ENCODE peak calls at places on chromosomes 11 and 22, in seven cellular contexts. One of them, this sample, is unnamed.

GRCh38 chr11:45606514-45607024 is 58.9 kb downstream of the CHST1 start:
- DNase-seq in lower lobe of right lung: no peak
- DNase-seq in CD8-positive, alpha-beta memory T cell: no peak
- DNase-seq in right atrium auricular region: no peak
- DNase-seq in GM23248: no peak
- DNase-seq in A549: no peak
- DNase-seq in sigmoid colon: no peak
- DNase-seq in this sample: peak

GRCh38 chr11:110761131-110761530 is 48.9 kb upstream of the ARHGAP20 start:
- DNase-seq in GM23248: no peak
- DNase-seq in CD8-positive, alpha-beta memory T cell: no peak
- DNase-seq in right atrium auricular region: no peak
- DNase-seq in A549: no peak
- DNase-seq in lower lobe of right lung: no peak
- DNase-seq in sigmoid colon: no peak
- DNase-seq in this sample: no peak

GRCh38 chr11:47257518-47258316 is at the start of gene NR1H3:
- DNase-seq in A549: peak
- DNase-seq in lower lobe of right lung: peak
- DNase-seq in sigmoid colon: peak
- DNase-seq in right atrium auricular region: peak
- DNase-seq in CD8-positive, alpha-beta memory T cell: peak
- DNase-seq in GM23248: peak
- DNase-seq in this sample: peak

GRCh38 chr11:22703040-22703439 is 36.6 kb downstream of the GAS2 start:
- DNase-seq in A549: peak
- DNase-seq in GM23248: peak
- DNase-seq in sigmoid colon: no peak
- DNase-seq in lower lobe of right lung: no peak
- DNase-seq in right atrium auricular region: no peak
- DNase-seq in CD8-positive, alpha-beta memory T cell: no peak
- DNase-seq in this sample: no peak

GRCh38 chr22:25139062-25139461 is 60.6 kb upstream of the CRYBB3 start:
- DNase-seq in sigmoid colon: peak
- DNase-seq in CD8-positive, alpha-beta memory T cell: no peak
- DNase-seq in lower lobe of right lung: no peak
- DNase-seq in A549: no peak
- DNase-seq in right atrium auricular region: no peak
- DNase-seq in GM23248: no peak
- DNase-seq in this sample: no peak

GRCh38 chr22:41009222-41009948 is 58.2 kb downstream of the RBX1 start:
- DNase-seq in CD8-positive, alpha-beta memory T cell: no peak
- DNase-seq in sigmoid colon: no peak
- DNase-seq in GM23248: peak
- DNase-seq in right atrium auricular region: no peak
- DNase-seq in lower lobe of right lung: peak
- DNase-seq in A549: no peak
- DNase-seq in this sample: no peak

GRCh38 chr22:39776295-39776694 is 117.3 kb downstream of the ENTHD1 start:
- DNase-seq in sigmoid colon: no peak
- DNase-seq in CD8-positive, alpha-beta memory T cell: no peak
- DNase-seq in A549: no peak
- DNase-seq in lower lobe of right lung: no peak
- DNase-seq in GM23248: no peak
- DNase-seq in right atrium auricular region: no peak
- DNase-seq in this sample: no peak

GRCh38 chr22:45398214-45398613 is 15.2 kb downstream of the SMC1B start:
- DNase-seq in right atrium auricular region: no peak
- DNase-seq in GM23248: no peak
- DNase-seq in A549: no peak
- DNase-seq in sigmoid colon: no peak
- DNase-seq in lower lobe of right lung: no peak
- DNase-seq in CD8-positive, alpha-beta memory T cell: no peak
- DNase-seq in this sample: no peak

GRCh38 chr22:35308480-35308945 is 8.8 kb downstream of the TOM1 start:
- DNase-seq in GM23248: no peak
- DNase-seq in CD8-positive, alpha-beta memory T cell: no peak
- DNase-seq in sigmoid colon: no peak
- DNase-seq in lower lobe of right lung: no peak
- DNase-seq in right atrium auricular region: no peak
- DNase-seq in A549: no peak
- DNase-seq in this sample: no peak

GRCh38 chr11:126654886-126655806 is 299.7 kb downstream of the ST3GAL4 start:
- DNase-seq in A549: no peak
- DNase-seq in CD8-positive, alpha-beta memory T cell: no peak
- DNase-seq in sigmoid colon: no peak
- DNase-seq in right atrium auricular region: no peak
- DNase-seq in lower lobe of right lung: no peak
- DNase-seq in GM23248: no peak
- DNase-seq in this sample: no peak

GRCh38 chr11:70483077-70483861 is 84.9 kb downstream of the CTTN start:
- DNase-seq in lower lobe of right lung: peak
- DNase-seq in sigmoid colon: no peak
- DNase-seq in A549: peak
- DNase-seq in GM23248: peak
- DNase-seq in CD8-positive, alpha-beta memory T cell: no peak
- DNase-seq in right atrium auricular region: no peak
- DNase-seq in this sample: no peak

GRCh38 chr11:70641366-70641765 is 243.0 kb downstream of the CTTN start:
- DNase-seq in lower lobe of right lung: no peak
- DNase-seq in right atrium auricular region: no peak
- DNase-seq in CD8-positive, alpha-beta memory T cell: no peak
- DNase-seq in A549: no peak
- DNase-seq in GM23248: no peak
- DNase-seq in sigmoid colon: no peak
- DNase-seq in this sample: no peak

GRCh38 chr22:42179616-42180015 is 49.0 kb upstream of the CYP2D6 start:
- DNase-seq in A549: no peak
- DNase-seq in sigmoid colon: no peak
- DNase-seq in lower lobe of right lung: no peak
- DNase-seq in CD8-positive, alpha-beta memory T cell: no peak
- DNase-seq in GM23248: peak
- DNase-seq in right atrium auricular region: no peak
- DNase-seq in this sample: no peak

GRCh38 chr22:27489265-27489675 is 312.3 kb downstream of the MN1 start:
- DNase-seq in right atrium auricular region: no peak
- DNase-seq in sigmoid colon: no peak
- DNase-seq in A549: peak
- DNase-seq in lower lobe of right lung: no peak
- DNase-seq in GM23248: peak
- DNase-seq in CD8-positive, alpha-beta memory T cell: no peak
- DNase-seq in this sample: no peak

GRCh38 chr11:126544311-126545056 is 189.0 kb downstream of the ST3GAL4 start:
- DNase-seq in GM23248: peak
- DNase-seq in lower lobe of right lung: no peak
- DNase-seq in right atrium auricular region: no peak
- DNase-seq in CD8-positive, alpha-beta memory T cell: no peak
- DNase-seq in A549: no peak
- DNase-seq in sigmoid colon: peak
- DNase-seq in this sample: no peak

GRCh38 chr11:117071344-117071787 is 26.9 kb downstream of the SIK3 start:
- DNase-seq in lower lobe of right lung: no peak
- DNase-seq in GM23248: no peak
- DNase-seq in sigmoid colon: peak
- DNase-seq in A549: peak
- DNase-seq in CD8-positive, alpha-beta memory T cell: no peak
- DNase-seq in right atrium auricular region: no peak
- DNase-seq in this sample: no peak

GRCh38 chr11:92758216-92758615 is 211.2 kb upstream of the MTNR1B start:
- DNase-seq in right atrium auricular region: no peak
- DNase-seq in lower lobe of right lung: no peak
- DNase-seq in sigmoid colon: no peak
- DNase-seq in A549: no peak
- DNase-seq in GM23248: no peak
- DNase-seq in CD8-positive, alpha-beta memory T cell: no peak
- DNase-seq in this sample: no peak

GRCh38 chr11:113538801-113539200 is 63.6 kb upstream of the DRD2 start:
- DNase-seq in lower lobe of right lung: no peak
- DNase-seq in sigmoid colon: no peak
- DNase-seq in right atrium auricular region: no peak
- DNase-seq in A549: no peak
- DNase-seq in GM23248: no peak
- DNase-seq in CD8-positive, alpha-beta memory T cell: no peak
- DNase-seq in this sample: no peak

GRCh38 chr22:37887610-37888378 is 18.3 kb upstream of the MICALL1 start:
- DNase-seq in GM23248: peak
- DNase-seq in CD8-positive, alpha-beta memory T cell: no peak
- DNase-seq in lower lobe of right lung: no peak
- DNase-seq in A549: peak
- DNase-seq in sigmoid colon: peak
- DNase-seq in right atrium auricular region: no peak
- DNase-seq in this sample: no peak

GRCh38 chr11:109984634-109985289 is 108.4 kb upstream of the ZC3H12C start:
- DNase-seq in A549: no peak
- DNase-seq in GM23248: no peak
- DNase-seq in CD8-positive, alpha-beta memory T cell: no peak
- DNase-seq in lower lobe of right lung: no peak
- DNase-seq in sigmoid colon: no peak
- DNase-seq in right atrium auricular region: no peak
- DNase-seq in this sample: no peak

GRCh38 chr22:28799125-28799833 is 1.1 kb downstream of the XBP1 start:
- DNase-seq in GM23248: peak
- DNase-seq in sigmoid colon: peak
- DNase-seq in right atrium auricular region: peak
- DNase-seq in A549: peak
- DNase-seq in lower lobe of right lung: peak
- DNase-seq in CD8-positive, alpha-beta memory T cell: no peak
- DNase-seq in this sample: peak

GRCh38 chr11:113528982-113529381 is 53.8 kb upstream of the DRD2 start:
- DNase-seq in GM23248: peak
- DNase-seq in right atrium auricular region: no peak
- DNase-seq in lower lobe of right lung: no peak
- DNase-seq in CD8-positive, alpha-beta memory T cell: no peak
- DNase-seq in sigmoid colon: no peak
- DNase-seq in A549: no peak
- DNase-seq in this sample: no peak

GRCh38 chr22:29302681-29303465 is 3.6 kb upstream of the GAS2L1 start:
- DNase-seq in A549: no peak
- DNase-seq in lower lobe of right lung: no peak
- DNase-seq in CD8-positive, alpha-beta memory T cell: no peak
- DNase-seq in GM23248: no peak
- DNase-seq in right atrium auricular region: no peak
- DNase-seq in sigmoid colon: no peak
- DNase-seq in this sample: no peak

GRCh38 chr11:42631223-42631843 is 680.5 kb upstream of the API5 start:
- DNase-seq in sigmoid colon: no peak
- DNase-seq in A549: peak
- DNase-seq in CD8-positive, alpha-beta memory T cell: no peak
- DNase-seq in GM23248: peak
- DNase-seq in lower lobe of right lung: no peak
- DNase-seq in right atrium auricular region: no peak
- DNase-seq in this sample: no peak

GRCh38 chr11:117673561-117673960 is 123.5 kb downstream of the DSCAML1 start:
- DNase-seq in lower lobe of right lung: no peak
- DNase-seq in GM23248: no peak
- DNase-seq in CD8-positive, alpha-beta memory T cell: no peak
- DNase-seq in A549: no peak
- DNase-seq in sigmoid colon: no peak
- DNase-seq in right atrium auricular region: no peak
- DNase-seq in this sample: no peak

GRCh38 chr11:34620820-34621792 is at the start of gene EHF:
- DNase-seq in right atrium auricular region: no peak
- DNase-seq in lower lobe of right lung: no peak
- DNase-seq in CD8-positive, alpha-beta memory T cell: no peak
- DNase-seq in sigmoid colon: no peak
- DNase-seq in A549: no peak
- DNase-seq in GM23248: no peak
- DNase-seq in this sample: no peak

GRCh38 chr11:3820971-3821370 is 12.6 kb downstream of the PGAP2 start:
- DNase-seq in CD8-positive, alpha-beta memory T cell: no peak
- DNase-seq in GM23248: no peak
- DNase-seq in A549: no peak
- DNase-seq in sigmoid colon: no peak
- DNase-seq in right atrium auricular region: no peak
- DNase-seq in lower lobe of right lung: no peak
- DNase-seq in this sample: no peak
- H3K27ac ChIP-seq in CD8-positive, alpha-beta memory T cell: no peak
- H3K27ac ChIP-seq in GM23248: no peak
- H3K27ac ChIP-seq in A549: no peak
- H3K27ac ChIP-seq in sigmoid colon: no peak
- H3K27ac ChIP-seq in right atrium auricular region: no peak
- H3K27ac ChIP-seq in lower lobe of right lung: no peak
- H3K27ac ChIP-seq in this sample: no peak

GRCh38 chr22:23225337-23225723 is 45.0 kb downstream of the BCR start:
- DNase-seq in right atrium auricular region: no peak
- DNase-seq in lower lobe of right lung: peak
- DNase-seq in CD8-positive, alpha-beta memory T cell: no peak
- DNase-seq in GM23248: no peak
- DNase-seq in sigmoid colon: no peak
- DNase-seq in A549: no peak
- DNase-seq in this sample: no peak

GRCh38 chr22:23225724-23226496 is 45.6 kb downstream of the BCR start:
- DNase-seq in A549: peak
- DNase-seq in right atrium auricular region: no peak
- DNase-seq in lower lobe of right lung: peak
- DNase-seq in GM23248: peak
- DNase-seq in sigmoid colon: no peak
- DNase-seq in CD8-positive, alpha-beta memory T cell: no peak
- DNase-seq in this sample: no peak

GRCh38 chr22:23222875-23223565 is 42.7 kb downstream of the BCR start:
- DNase-seq in lower lobe of right lung: peak
- DNase-seq in A549: no peak
- DNase-seq in right atrium auricular region: no peak
- DNase-seq in GM23248: no peak
- DNase-seq in sigmoid colon: no peak
- DNase-seq in CD8-positive, alpha-beta memory T cell: no peak
- DNase-seq in this sample: no peak

GRCh38 chr22:23222033-23222840 is 41.9 kb downstream of the BCR start:
- DNase-seq in sigmoid colon: no peak
- DNase-seq in A549: no peak
- DNase-seq in CD8-positive, alpha-beta memory T cell: no peak
- DNase-seq in lower lobe of right lung: peak
- DNase-seq in GM23248: no peak
- DNase-seq in right atrium auricular region: no peak
- DNase-seq in this sample: no peak

GRCh38 chr22:23223566-23224317 is 43.4 kb downstream of the BCR start:
- DNase-seq in CD8-positive, alpha-beta memory T cell: no peak
- DNase-seq in lower lobe of right lung: peak
- DNase-seq in GM23248: no peak
- DNase-seq in A549: no peak
- DNase-seq in sigmoid colon: no peak
- DNase-seq in right atrium auricular region: no peak
- DNase-seq in this sample: no peak
- H3K27ac ChIP-seq in CD8-positive, alpha-beta memory T cell: peak
- H3K27ac ChIP-seq in lower lobe of right lung: peak
- H3K27ac ChIP-seq in GM23248: no peak
- H3K27ac ChIP-seq in A549: no peak
- H3K27ac ChIP-seq in sigmoid colon: peak
- H3K27ac ChIP-seq in right atrium auricular region: peak
- H3K27ac ChIP-seq in this sample: peak

GRCh38 chr22:30607939-30608338 is 965 bp downstream of the TCN2 start:
- DNase-seq in A549: no peak
- DNase-seq in sigmoid colon: no peak
- DNase-seq in GM23248: peak
- DNase-seq in right atrium auricular region: no peak
- DNase-seq in lower lobe of right lung: no peak
- DNase-seq in CD8-positive, alpha-beta memory T cell: no peak
- DNase-seq in this sample: no peak
- H3K27ac ChIP-seq in A549: no peak
- H3K27ac ChIP-seq in sigmoid colon: peak
- H3K27ac ChIP-seq in GM23248: no peak
- H3K27ac ChIP-seq in right atrium auricular region: peak
- H3K27ac ChIP-seq in lower lobe of right lung: peak
- H3K27ac ChIP-seq in CD8-positive, alpha-beta memory T cell: peak
- H3K27ac ChIP-seq in this sample: peak

GRCh38 chr11:1759851-1760220 is 3.9 kb downstream of the CTSD start:
- DNase-seq in sigmoid colon: no peak
- DNase-seq in right atrium auricular region: no peak
- DNase-seq in CD8-positive, alpha-beta memory T cell: no peak
- DNase-seq in lower lobe of right lung: peak
- DNase-seq in A549: no peak
- DNase-seq in GM23248: no peak
- DNase-seq in this sample: no peak
- H3K27ac ChIP-seq in sigmoid colon: peak
- H3K27ac ChIP-seq in right atrium auricular region: peak
- H3K27ac ChIP-seq in CD8-positive, alpha-beta memory T cell: peak
- H3K27ac ChIP-seq in lower lobe of right lung: peak
- H3K27ac ChIP-seq in A549: peak
- H3K27ac ChIP-seq in GM23248: no peak
- H3K27ac ChIP-seq in this sample: peak

This sample was measured in coronary artery.